ENCODE peak calls at places on chromosomes 11 and 22, in six cellular contexts. One of them, this sample, is unnamed.

GRCh38 chr11:35800970-35801953 is 138.7 kb downstream of the TRIM44 start:
- DNase-seq in A549: no peak
- DNase-seq in GM12878: no peak
- DNase-seq in IMR-90: no peak
- DNase-seq in K562: no peak
- DNase-seq in HepG2: no peak
- DNase-seq in this sample: no peak

GRCh38 chr11:48018561-48019229 is 38.3 kb downstream of the PTPRJ start:
- DNase-seq in A549: no peak
- DNase-seq in GM12878: no peak
- DNase-seq in IMR-90: no peak
- DNase-seq in K562: no peak
- DNase-seq in HepG2: no peak
- DNase-seq in this sample: no peak

GRCh38 chr11:132874638-132875037 is 657.7 kb downstream of the OPCML start:
- DNase-seq in A549: no peak
- DNase-seq in GM12878: no peak
- DNase-seq in IMR-90: peak
- DNase-seq in K562: no peak
- DNase-seq in HepG2: no peak
- DNase-seq in this sample: no peak

GRCh38 chr11:90250970-90251369 is 28.1 kb upstream of the CHORDC1 start:
- DNase-seq in A549: no peak
- DNase-seq in GM12878: no peak
- DNase-seq in IMR-90: no peak
- DNase-seq in K562: no peak
- DNase-seq in HepG2: peak
- DNase-seq in this sample: no peak

GRCh38 chr22:37501610-37502341 is 15.6 kb upstream of the MFNG start:
- DNase-seq in A549: peak
- DNase-seq in GM12878: no peak
- DNase-seq in IMR-90: peak
- DNase-seq in K562: peak
- DNase-seq in HepG2: peak
- DNase-seq in this sample: no peak

GRCh38 chr11:88474655-88475054 is 137.1 kb upstream of the CTSC start:
- DNase-seq in A549: no peak
- DNase-seq in GM12878: no peak
- DNase-seq in IMR-90: no peak
- DNase-seq in K562: no peak
- DNase-seq in HepG2: no peak
- DNase-seq in this sample: no peak

GRCh38 chr11:77503006-77503405 is 29.1 kb upstream of the PAK1 start:
- DNase-seq in A549: no peak
- DNase-seq in GM12878: no peak
- DNase-seq in IMR-90: peak
- DNase-seq in K562: peak
- DNase-seq in HepG2: no peak
- DNase-seq in this sample: no peak

GRCh38 chr11:134643519-134644042 is 231.5 kb upstream of the B3GAT1 start:
- DNase-seq in A549: no peak
- DNase-seq in GM12878: no peak
- DNase-seq in IMR-90: no peak
- DNase-seq in K562: no peak
- DNase-seq in HepG2: no peak
- DNase-seq in this sample: no peak

GRCh38 chr22:19620742-19621371 is 93.4 kb upstream of the SEPTIN5 start:
- DNase-seq in A549: no peak
- DNase-seq in GM12878: no peak
- DNase-seq in IMR-90: no peak
- DNase-seq in K562: no peak
- DNase-seq in HepG2: no peak
- DNase-seq in this sample: no peak

GRCh38 chr11:20421902-20422301 is 34.4 kb downstream of the PRMT3 start:
- DNase-seq in A549: no peak
- DNase-seq in GM12878: no peak
- DNase-seq in IMR-90: no peak
- DNase-seq in K562: no peak
- DNase-seq in HepG2: no peak
- DNase-seq in this sample: no peak

GRCh38 chr11:961921-962320 is 36.3 kb downstream of the AP2A2 start:
- DNase-seq in A549: no peak
- DNase-seq in GM12878: no peak
- DNase-seq in IMR-90: no peak
- DNase-seq in K562: no peak
- DNase-seq in HepG2: no peak
- DNase-seq in this sample: no peak

GRCh38 chr11:130666781-130667251 is 218.4 kb downstream of the ADAMTS15 start:
- DNase-seq in A549: no peak
- DNase-seq in GM12878: no peak
- DNase-seq in IMR-90: peak
- DNase-seq in K562: no peak
- DNase-seq in HepG2: no peak
- DNase-seq in this sample: no peak

GRCh38 chr11:122439911-122440782 is 215.4 kb upstream of the UBASH3B start:
- DNase-seq in A549: peak
- DNase-seq in GM12878: no peak
- DNase-seq in IMR-90: peak
- DNase-seq in K562: no peak
- DNase-seq in HepG2: peak
- DNase-seq in this sample: no peak

GRCh38 chr11:22797081-22797480 is 32.5 kb downstream of the SVIP start:
- DNase-seq in A549: no peak
- DNase-seq in GM12878: no peak
- DNase-seq in IMR-90: no peak
- DNase-seq in K562: no peak
- DNase-seq in HepG2: no peak
- DNase-seq in this sample: no peak

GRCh38 chr11:19931141-19931767 is 218.6 kb downstream of the NAV2 start:
- DNase-seq in A549: no peak
- DNase-seq in GM12878: no peak
- DNase-seq in IMR-90: no peak
- DNase-seq in K562: no peak
- DNase-seq in HepG2: no peak
- DNase-seq in this sample: no peak

GRCh38 chr22:29048822-29049654 is 12.6 kb downstream of the C22orf31 start:
- DNase-seq in A549: no peak
- DNase-seq in GM12878: no peak
- DNase-seq in IMR-90: no peak
- DNase-seq in K562: no peak
- DNase-seq in HepG2: no peak
- DNase-seq in this sample: no peak

GRCh38 chr11:126790550-126790981 is 210.0 kb downstream of the KIRREL3 start:
- DNase-seq in A549: no peak
- DNase-seq in GM12878: no peak
- DNase-seq in IMR-90: peak
- DNase-seq in K562: peak
- DNase-seq in HepG2: no peak
- DNase-seq in this sample: no peak

GRCh38 chr11:68959465-68960298 is 21.1 kb downstream of the MRGPRD start:
- DNase-seq in A549: no peak
- DNase-seq in GM12878: no peak
- DNase-seq in IMR-90: no peak
- DNase-seq in K562: no peak
- DNase-seq in HepG2: no peak
- DNase-seq in this sample: no peak

GRCh38 chr11:64355078-64355940 is 3.7 kb upstream of the RPS6KA4 start:
- DNase-seq in A549: peak
- DNase-seq in GM12878: no peak
- DNase-seq in IMR-90: peak
- DNase-seq in K562: peak
- DNase-seq in HepG2: peak
- DNase-seq in this sample: peak

GRCh38 chr22:19679476-19680099 is 34.7 kb upstream of the SEPTIN5 start:
- DNase-seq in A549: peak
- DNase-seq in GM12878: no peak
- DNase-seq in IMR-90: no peak
- DNase-seq in K562: peak
- DNase-seq in HepG2: no peak
- DNase-seq in this sample: peak

DNA sequence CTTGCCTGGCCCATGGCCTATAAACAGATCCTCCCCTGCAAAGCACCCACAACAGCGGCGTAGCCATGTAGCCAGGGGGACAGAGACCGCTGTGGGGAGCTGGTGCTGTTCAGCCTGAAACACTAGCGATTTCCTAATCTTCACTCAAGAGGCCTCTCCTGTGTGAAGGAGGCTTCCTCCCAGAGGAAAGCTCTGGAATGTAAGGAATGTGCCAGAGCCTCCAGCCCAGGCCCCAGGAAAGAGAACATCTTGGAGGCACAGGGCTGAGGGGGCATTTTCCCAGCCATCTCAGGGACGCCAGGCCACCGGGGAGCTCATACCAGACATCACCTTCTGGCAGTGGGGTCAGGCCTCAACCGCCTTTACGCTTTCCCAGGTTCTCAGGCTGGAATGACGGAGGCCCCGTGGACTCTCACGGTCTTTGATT is 24.0 kb downstream of the MIAT start:
- DNase-seq in A549: no peak
- DNase-seq in GM12878: no peak
- DNase-seq in IMR-90: peak
- DNase-seq in K562: no peak
- DNase-seq in HepG2: no peak
- DNase-seq in this sample: no peak
- TF ChIP-seq BHLHE40 in A549: no peak
- TF ChIP-seq BHLHE40 in GM12878: no peak
- TF ChIP-seq BHLHE40 in IMR-90: no peak
- TF ChIP-seq BHLHE40 in K562: no peak
- TF ChIP-seq BHLHE40 in HepG2: no peak
- TF ChIP-seq BHLHE40 in this sample: no peak

DNA sequence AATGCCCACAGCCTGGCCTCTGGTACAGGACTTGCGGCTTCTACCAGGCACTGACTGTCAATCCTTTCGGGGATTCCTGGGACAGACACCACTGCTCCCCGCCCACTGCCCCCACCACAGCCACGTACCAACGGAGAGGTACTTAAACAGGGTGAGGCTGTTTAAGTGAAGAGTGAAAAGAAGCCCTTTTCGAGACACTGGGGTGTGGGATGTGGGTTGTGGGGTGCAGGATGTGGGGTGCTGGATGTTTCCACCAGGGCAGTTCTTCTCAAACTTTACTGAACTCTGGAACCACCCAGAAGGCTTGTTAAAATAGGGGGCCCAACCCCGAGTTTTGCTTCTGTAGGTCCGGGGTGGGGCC is 34.2 kb upstream of the PRR5 start:
- DNase-seq in A549: no peak
- DNase-seq in GM12878: no peak
- DNase-seq in IMR-90: no peak
- DNase-seq in K562: no peak
- DNase-seq in HepG2: no peak
- DNase-seq in this sample: no peak
- TF ChIP-seq BHLHE40 in A549: no peak
- TF ChIP-seq BHLHE40 in GM12878: no peak
- TF ChIP-seq BHLHE40 in IMR-90: no peak
- TF ChIP-seq BHLHE40 in K562: no peak
- TF ChIP-seq BHLHE40 in HepG2: no peak
- TF ChIP-seq BHLHE40 in this sample: no peak

DNA sequence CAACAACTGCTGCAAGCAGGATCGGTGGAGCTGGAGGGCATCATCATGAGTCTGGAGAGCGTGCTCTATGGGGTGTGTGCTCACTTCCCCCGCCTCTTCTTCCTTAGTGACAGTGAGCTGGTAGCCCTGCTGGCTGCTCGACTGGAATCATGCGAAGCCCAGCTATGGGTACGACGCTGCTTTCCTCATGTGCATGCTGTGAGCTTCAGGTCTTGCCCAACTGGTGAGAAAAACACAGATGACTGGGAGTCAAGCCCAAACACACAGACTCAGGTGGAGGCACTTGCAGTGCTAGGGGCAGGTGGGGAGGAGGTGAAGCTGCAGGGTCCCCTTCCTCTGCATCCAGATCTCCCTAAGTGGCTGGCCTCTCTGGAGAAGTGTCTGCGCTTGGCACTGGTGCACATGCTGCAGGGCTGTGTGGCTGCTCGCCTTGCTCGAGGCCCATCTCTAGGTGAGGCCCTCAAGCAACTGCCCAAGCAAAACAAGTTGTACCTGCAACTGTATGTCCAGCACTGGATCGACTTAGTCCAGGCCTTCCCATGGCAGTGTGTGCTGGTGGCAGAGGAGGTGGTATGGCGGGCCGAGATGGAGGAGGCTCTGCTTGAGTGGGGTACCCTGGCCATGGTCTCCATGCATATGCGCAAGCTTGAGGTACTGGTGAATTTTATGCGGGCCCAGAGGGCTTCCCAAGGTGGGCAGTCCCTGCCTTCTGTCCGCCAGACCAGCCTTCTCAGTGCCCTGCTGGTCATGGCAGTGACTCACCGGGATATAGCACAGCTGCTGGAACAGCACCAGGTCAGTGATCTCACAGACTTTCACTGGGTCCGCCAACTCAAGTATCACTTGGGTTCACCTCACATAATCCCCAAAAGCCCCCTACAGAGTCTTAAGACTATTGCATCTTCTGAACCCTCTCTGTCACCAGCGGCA is 48.1 kb downstream of the DNHD1 start:
- DNase-seq in A549: no peak
- DNase-seq in GM12878: no peak
- DNase-seq in IMR-90: peak
- DNase-seq in K562: no peak
- DNase-seq in HepG2: no peak
- DNase-seq in this sample: no peak
- TF ChIP-seq BHLHE40 in A549: no peak
- TF ChIP-seq BHLHE40 in GM12878: no peak
- TF ChIP-seq BHLHE40 in IMR-90: no peak
- TF ChIP-seq BHLHE40 in K562: no peak
- TF ChIP-seq BHLHE40 in HepG2: no peak
- TF ChIP-seq BHLHE40 in this sample: no peak

GRCh38 chr11:45900916-45901617 is 6.0 kb downstream of the FREY1 start:
- DNase-seq in A549: no peak
- DNase-seq in GM12878: no peak
- DNase-seq in IMR-90: no peak
- DNase-seq in K562: no peak
- DNase-seq in HepG2: no peak
- DNase-seq in this sample: no peak

GRCh38 chr11:45899448-45900174 is 7.5 kb downstream of the FREY1 start:
- DNase-seq in A549: peak
- DNase-seq in GM12878: no peak
- DNase-seq in IMR-90: peak
- DNase-seq in K562: peak
- DNase-seq in HepG2: peak
- DNase-seq in this sample: peak

GRCh38 chr11:45899086-45899447 is 8.0 kb downstream of the FREY1 start:
- DNase-seq in A549: no peak
- DNase-seq in GM12878: no peak
- DNase-seq in IMR-90: no peak
- DNase-seq in K562: no peak
- DNase-seq in HepG2: no peak
- DNase-seq in this sample: no peak

GRCh38 chr11:45902452-45903380 is 4.4 kb downstream of the FREY1 start:
- DNase-seq in A549: no peak
- DNase-seq in GM12878: no peak
- DNase-seq in IMR-90: no peak
- DNase-seq in K562: no peak
- DNase-seq in HepG2: no peak
- DNase-seq in this sample: no peak

DNA sequence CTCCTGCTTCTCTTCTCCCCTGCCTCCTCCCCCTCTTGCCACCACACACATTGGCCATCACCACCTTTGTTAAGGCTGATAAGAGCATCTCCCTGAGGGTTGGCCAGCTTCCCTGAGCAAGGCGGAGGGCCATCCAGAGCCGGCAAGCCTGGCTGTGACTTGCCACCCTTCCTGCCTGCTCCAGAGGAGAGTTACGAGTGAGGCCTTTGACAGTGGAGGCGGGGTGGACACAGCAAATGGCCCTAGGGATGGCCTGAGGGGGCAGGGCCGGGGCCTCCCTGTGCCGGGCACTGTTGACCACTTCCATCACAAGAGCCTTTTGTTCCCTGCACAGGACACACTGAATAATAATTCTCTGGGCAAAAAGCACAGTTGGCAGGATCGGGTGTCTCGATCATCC is 5.4 kb downstream of the FREY1 start:
- DNase-seq in A549: no peak
- DNase-seq in GM12878: no peak
- DNase-seq in IMR-90: no peak
- DNase-seq in K562: no peak
- DNase-seq in HepG2: no peak
- DNase-seq in this sample: no peak
- TF ChIP-seq BHLHE40 in A549: no peak
- TF ChIP-seq BHLHE40 in GM12878: no peak
- TF ChIP-seq BHLHE40 in IMR-90: no peak
- TF ChIP-seq BHLHE40 in K562: no peak
- TF ChIP-seq BHLHE40 in HepG2: no peak
- TF ChIP-seq BHLHE40 in this sample: no peak